ENCODE peak calls at places on chromosomes 7 and 10, in five cellular contexts. One of them, this sample, is unnamed.

GRCh38 chr7:103752995-103753394 is 236.5 kb downstream of the RELN start:
- DNase-seq in NCI-H1092: no peak
- DNase-seq in fibroblast of lung: peak
- DNase-seq in substantia nigra: no peak
- DNase-seq in H7: no peak
- DNase-seq in this sample: no peak

GRCh38 chr10:61781969-61782403 is 119.3 kb downstream of the CABCOCO1 start:
- DNase-seq in NCI-H1092: no peak
- DNase-seq in fibroblast of lung: no peak
- DNase-seq in substantia nigra: no peak
- DNase-seq in H7: no peak
- DNase-seq in this sample: no peak

GRCh38 chr7:924541-925231 is 29.8 kb downstream of the ADAP1 start:
- DNase-seq in NCI-H1092: no peak
- DNase-seq in fibroblast of lung: no peak
- DNase-seq in substantia nigra: no peak
- DNase-seq in H7: no peak
- DNase-seq in this sample: no peak

GRCh38 chr7:94245500-94245899 is 149.2 kb upstream of the COL1A2 start:
- DNase-seq in NCI-H1092: no peak
- DNase-seq in fibroblast of lung: no peak
- DNase-seq in substantia nigra: no peak
- DNase-seq in H7: no peak
- DNase-seq in this sample: no peak

GRCh38 chr7:110604885-110605284 is 486.0 kb upstream of the LRRN3 start:
- DNase-seq in NCI-H1092: no peak
- DNase-seq in fibroblast of lung: no peak
- DNase-seq in substantia nigra: no peak
- DNase-seq in H7: no peak
- DNase-seq in this sample: no peak

GRCh38 chr7:70406419-70407189 is 725.3 kb upstream of the GALNT17 start:
- DNase-seq in NCI-H1092: no peak
- DNase-seq in fibroblast of lung: no peak
- DNase-seq in substantia nigra: no peak
- DNase-seq in H7: no peak
- DNase-seq in this sample: no peak

GRCh38 chr10:31977440-31978157 is 49.0 kb upstream of the ARHGAP12 start:
- DNase-seq in NCI-H1092: no peak
- DNase-seq in fibroblast of lung: peak
- DNase-seq in substantia nigra: no peak
- DNase-seq in H7: no peak
- DNase-seq in this sample: no peak

GRCh38 chr10:79007037-79007842 is 61.5 kb upstream of the ZMIZ1 start:
- DNase-seq in NCI-H1092: no peak
- DNase-seq in fibroblast of lung: peak
- DNase-seq in substantia nigra: no peak
- DNase-seq in H7: no peak
- DNase-seq in this sample: peak

GRCh38 chr7:10022957-10023356 is 950.7 kb upstream of the PHF14 start:
- DNase-seq in NCI-H1092: peak
- DNase-seq in fibroblast of lung: peak
- DNase-seq in substantia nigra: peak
- DNase-seq in H7: peak
- DNase-seq in this sample: peak

GRCh38 chr7:132988117-132988516 is 93.8 kb downstream of the CHCHD3 start:
- DNase-seq in NCI-H1092: no peak
- DNase-seq in fibroblast of lung: no peak
- DNase-seq in substantia nigra: no peak
- DNase-seq in H7: no peak
- DNase-seq in this sample: no peak

GRCh38 chr10:8055420-8056349 is 1.2 kb downstream of the GATA3 start:
- DNase-seq in NCI-H1092: no peak
- DNase-seq in fibroblast of lung: no peak
- DNase-seq in substantia nigra: no peak
- DNase-seq in H7: peak
- DNase-seq in this sample: no peak

GRCh38 chr10:34759161-34759836 is 55.8 kb downstream of the PARD3 start:
- DNase-seq in NCI-H1092: no peak
- DNase-seq in fibroblast of lung: no peak
- DNase-seq in substantia nigra: no peak
- DNase-seq in H7: no peak
- DNase-seq in this sample: no peak

GRCh38 chr10:42304341-42304740 is 334.0 kb downstream of the ZNF33B start:
- DNase-seq in NCI-H1092: no peak
- DNase-seq in fibroblast of lung: no peak
- DNase-seq in substantia nigra: no peak
- DNase-seq in H7: no peak
- DNase-seq in this sample: no peak

GRCh38 chr7:39504963-39505362 is 61.2 kb upstream of the YAE1 start:
- DNase-seq in NCI-H1092: no peak
- DNase-seq in fibroblast of lung: peak
- DNase-seq in substantia nigra: no peak
- DNase-seq in H7: no peak
- DNase-seq in this sample: no peak

GRCh38 chr7:120725376-120726039 is 132.4 kb downstream of the TSPAN12 start:
- DNase-seq in NCI-H1092: peak
- DNase-seq in fibroblast of lung: peak
- DNase-seq in substantia nigra: no peak
- DNase-seq in H7: no peak
- DNase-seq in this sample: peak

GRCh38 chr10:6009159-6009558 is 31.8 kb upstream of the IL15RA start:
- DNase-seq in NCI-H1092: no peak
- DNase-seq in fibroblast of lung: peak
- DNase-seq in substantia nigra: no peak
- DNase-seq in H7: no peak
- DNase-seq in this sample: no peak

GRCh38 chr10:88865281-88865876 is 13.7 kb upstream of the ANKRD22 start:
- DNase-seq in NCI-H1092: no peak
- DNase-seq in fibroblast of lung: peak
- DNase-seq in substantia nigra: no peak
- DNase-seq in H7: no peak
- DNase-seq in this sample: no peak

GRCh38 chr10:114879093-114879492 is 57.5 kb downstream of the FHIP2A start:
- DNase-seq in NCI-H1092: no peak
- DNase-seq in fibroblast of lung: no peak
- DNase-seq in substantia nigra: no peak
- DNase-seq in H7: no peak
- DNase-seq in this sample: peak

This sample was measured in cardiac muscle cell.